ENCODE peak calls at places on chromosomes 3 and 15, in six cellular contexts. One of them, this sample, is unnamed.

GRCh38 chr3:124250053-124250452 is 258.1 kb upstream of the ROPN1 start:
- DNase-seq in stomach: no peak
- DNase-seq in Peyer's patch: no peak
- DNase-seq in GM12878: no peak
- DNase-seq in A549: no peak
- DNase-seq in right lobe of liver: no peak
- DNase-seq in this sample: peak; percentile 31

GRCh38 chr3:141202682-141203081 is 28.9 kb upstream of the PXYLP1 start:
- DNase-seq in right lobe of liver: no peak
- DNase-seq in A549: no peak
- DNase-seq in Peyer's patch: no peak
- DNase-seq in GM12878: no peak
- DNase-seq in stomach: no peak
- DNase-seq in this sample: no peak

GRCh38 chr3:148078659-148079058 is 619.0 kb upstream of the AGTR1 start:
- DNase-seq in stomach: no peak
- DNase-seq in A549: no peak
- DNase-seq in Peyer's patch: no peak
- DNase-seq in right lobe of liver: no peak
- DNase-seq in GM12878: no peak
- DNase-seq in this sample: no peak

GRCh38 chr3:69231929-69232437 is 109.6 kb upstream of the LMOD3 start:
- DNase-seq in right lobe of liver: no peak
- DNase-seq in A549: peak; percentile 32
- DNase-seq in GM12878: no peak
- DNase-seq in stomach: peak; percentile 52
- DNase-seq in Peyer's patch: no peak
- DNase-seq in this sample: no peak

GRCh38 chr3:186268616-186269448 is 93.2 kb downstream of the DGKG start:
- DNase-seq in GM12878: no peak
- DNase-seq in right lobe of liver: no peak
- DNase-seq in Peyer's patch: no peak
- DNase-seq in A549: peak; percentile 48
- DNase-seq in stomach: no peak
- DNase-seq in this sample: no peak

GRCh38 chr3:45781841-45782240 is 14.5 kb downstream of the SLC6A20 start:
- DNase-seq in right lobe of liver: no peak
- DNase-seq in Peyer's patch: no peak
- DNase-seq in stomach: peak; percentile 9
- DNase-seq in GM12878: no peak
- DNase-seq in A549: no peak
- DNase-seq in this sample: no peak

GRCh38 chr3:50365080-50365841 is 5.9 kb upstream of the TMEM115 start:
- DNase-seq in stomach: peak; percentile 95
- DNase-seq in right lobe of liver: peak; percentile 92
- DNase-seq in GM12878: no peak
- DNase-seq in Peyer's patch: peak; percentile 96
- DNase-seq in A549: no peak
- DNase-seq in this sample: peak; percentile 87

GRCh38 chr3:127720985-127721384 is 48.2 kb downstream of the ABTB1 start:
- DNase-seq in GM12878: no peak
- DNase-seq in right lobe of liver: no peak
- DNase-seq in Peyer's patch: no peak
- DNase-seq in A549: no peak
- DNase-seq in stomach: no peak
- DNase-seq in this sample: no peak

GRCh38 chr3:100041328-100041749 is 73.0 kb downstream of the FILIP1L start:
- DNase-seq in GM12878: no peak
- DNase-seq in stomach: no peak
- DNase-seq in Peyer's patch: no peak
- DNase-seq in A549: peak; percentile 33
- DNase-seq in right lobe of liver: no peak
- DNase-seq in this sample: no peak

GRCh38 chr3:104526901-104527401 is 839.8 kb upstream of the ALCAM start:
- DNase-seq in stomach: no peak
- DNase-seq in Peyer's patch: no peak
- DNase-seq in right lobe of liver: no peak
- DNase-seq in A549: no peak
- DNase-seq in GM12878: peak; percentile 60
- DNase-seq in this sample: no peak

GRCh38 chr15:27821273-27821672 is 277.8 kb downstream of the OCA2 start:
- DNase-seq in A549: no peak
- DNase-seq in stomach: no peak
- DNase-seq in GM12878: no peak
- DNase-seq in right lobe of liver: no peak
- DNase-seq in Peyer's patch: no peak
- DNase-seq in this sample: no peak

GRCh38 chr15:94509259-94509658 is 277.9 kb downstream of the MCTP2 start:
- DNase-seq in GM12878: no peak
- DNase-seq in A549: no peak
- DNase-seq in right lobe of liver: no peak
- DNase-seq in Peyer's patch: no peak
- DNase-seq in stomach: no peak
- DNase-seq in this sample: no peak

GRCh38 chr3:167289435-167289834 is 90.7 kb downstream of the ZBBX start:
- DNase-seq in GM12878: no peak
- DNase-seq in right lobe of liver: no peak
- DNase-seq in A549: no peak
- DNase-seq in stomach: no peak
- DNase-seq in Peyer's patch: no peak
- DNase-seq in this sample: no peak

GRCh38 chr3:177338697-177339219 is 141.5 kb upstream of the TBL1XR1 start:
- DNase-seq in A549: peak; percentile 24
- DNase-seq in right lobe of liver: no peak
- DNase-seq in stomach: no peak
- DNase-seq in Peyer's patch: no peak
- DNase-seq in GM12878: no peak
- DNase-seq in this sample: no peak

GRCh38 chr3:32493437-32494414 is 8.9 kb downstream of the CMTM6 start:
- DNase-seq in Peyer's patch: no peak
- DNase-seq in right lobe of liver: no peak
- DNase-seq in A549: no peak
- DNase-seq in GM12878: no peak
- DNase-seq in stomach: no peak
- DNase-seq in this sample: no peak

GRCh38 chr3:99586680-99587079 is 51.7 kb upstream of the COL8A1 start:
- DNase-seq in A549: no peak
- DNase-seq in GM12878: no peak
- DNase-seq in Peyer's patch: no peak
- DNase-seq in stomach: no peak
- DNase-seq in right lobe of liver: no peak
- DNase-seq in this sample: no peak

GRCh38 chr15:90982135-90982534 is 12.2 kb downstream of the PRC1 start:
- DNase-seq in Peyer's patch: no peak
- DNase-seq in stomach: no peak
- DNase-seq in GM12878: no peak
- DNase-seq in A549: no peak
- DNase-seq in right lobe of liver: no peak
- DNase-seq in this sample: no peak

GRCh38 chr3:18438586-18438985 is 13.4 kb upstream of the SATB1 start:
- DNase-seq in GM12878: no peak
- DNase-seq in right lobe of liver: no peak
- DNase-seq in A549: no peak
- DNase-seq in stomach: no peak
- DNase-seq in Peyer's patch: peak; percentile 29
- DNase-seq in this sample: no peak

GRCh38 chr15:72785452-72786243 is 2.1 kb upstream of the ADPGK start:
- DNase-seq in Peyer's patch: no peak
- DNase-seq in A549: no peak
- DNase-seq in right lobe of liver: no peak
- DNase-seq in stomach: no peak
- DNase-seq in GM12878: no peak
- DNase-seq in this sample: no peak

GRCh38 chr3:150293401-150294001 is 114.6 kb upstream of the TSC22D2 start:
- DNase-seq in stomach: no peak
- DNase-seq in Peyer's patch: no peak
- DNase-seq in GM12878: no peak
- DNase-seq in right lobe of liver: no peak
- DNase-seq in A549: no peak
- DNase-seq in this sample: no peak

GRCh38 chr3:116256843-116257485 is 188.3 kb downstream of the LSAMP start:
- DNase-seq in Peyer's patch: no peak
- DNase-seq in right lobe of liver: no peak
- DNase-seq in GM12878: no peak
- DNase-seq in stomach: no peak
- DNase-seq in A549: no peak
- DNase-seq in this sample: no peak

GRCh38 chr15:75130597-75131268 is 70.9 kb upstream of the C15orf39 start:
- DNase-seq in stomach: no peak
- DNase-seq in right lobe of liver: no peak
- DNase-seq in Peyer's patch: no peak
- DNase-seq in GM12878: peak; percentile 89
- DNase-seq in A549: no peak
- DNase-seq in this sample: no peak

GRCh38 chr15:80012060-80012726 is 41.2 kb upstream of the BCL2A1 start:
- DNase-seq in Peyer's patch: no peak
- DNase-seq in right lobe of liver: no peak
- DNase-seq in GM12878: no peak
- DNase-seq in stomach: no peak
- DNase-seq in A549: no peak
- DNase-seq in this sample: no peak

GRCh38 chr3:119856695-119857094 is 74.8 kb downstream of the NR1I2 start:
- DNase-seq in Peyer's patch: no peak
- DNase-seq in GM12878: no peak
- DNase-seq in right lobe of liver: no peak
- DNase-seq in A549: no peak
- DNase-seq in stomach: no peak
- DNase-seq in this sample: no peak

DNA sequence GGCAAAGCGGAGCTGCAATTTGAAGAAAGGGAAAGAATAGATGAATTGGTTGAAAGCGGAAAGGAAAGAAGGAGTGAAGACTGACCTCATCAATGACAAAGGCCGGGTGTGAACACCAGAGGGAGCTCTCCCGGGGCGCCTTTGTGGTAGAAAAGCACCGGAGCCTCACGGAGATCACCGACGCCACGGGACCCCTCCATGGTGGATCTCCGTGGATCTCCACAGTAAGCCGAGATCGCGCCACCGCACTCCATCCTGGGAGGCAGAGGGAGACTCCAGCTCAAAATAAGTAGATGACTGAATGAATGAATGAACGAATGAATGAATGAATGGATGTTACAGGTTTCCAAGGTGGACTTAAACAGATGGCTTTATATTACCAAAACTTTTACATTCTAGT is 25.0 kb downstream of the GPR160 start:
- DNase-seq in stomach: no peak
- DNase-seq in A549: no peak
- DNase-seq in right lobe of liver: no peak
- DNase-seq in GM12878: no peak
- DNase-seq in Peyer's patch: no peak
- DNase-seq in this sample: no peak
- TF ChIP-seq CTCF in stomach: no peak
- TF ChIP-seq CTCF in A549: peak; percentile 17
- TF ChIP-seq CTCF in right lobe of liver: no peak
- TF ChIP-seq CTCF in GM12878: peak; percentile 12
- TF ChIP-seq CTCF in Peyer's patch: no peak
- TF ChIP-seq CTCF in this sample: no peak

DNA sequence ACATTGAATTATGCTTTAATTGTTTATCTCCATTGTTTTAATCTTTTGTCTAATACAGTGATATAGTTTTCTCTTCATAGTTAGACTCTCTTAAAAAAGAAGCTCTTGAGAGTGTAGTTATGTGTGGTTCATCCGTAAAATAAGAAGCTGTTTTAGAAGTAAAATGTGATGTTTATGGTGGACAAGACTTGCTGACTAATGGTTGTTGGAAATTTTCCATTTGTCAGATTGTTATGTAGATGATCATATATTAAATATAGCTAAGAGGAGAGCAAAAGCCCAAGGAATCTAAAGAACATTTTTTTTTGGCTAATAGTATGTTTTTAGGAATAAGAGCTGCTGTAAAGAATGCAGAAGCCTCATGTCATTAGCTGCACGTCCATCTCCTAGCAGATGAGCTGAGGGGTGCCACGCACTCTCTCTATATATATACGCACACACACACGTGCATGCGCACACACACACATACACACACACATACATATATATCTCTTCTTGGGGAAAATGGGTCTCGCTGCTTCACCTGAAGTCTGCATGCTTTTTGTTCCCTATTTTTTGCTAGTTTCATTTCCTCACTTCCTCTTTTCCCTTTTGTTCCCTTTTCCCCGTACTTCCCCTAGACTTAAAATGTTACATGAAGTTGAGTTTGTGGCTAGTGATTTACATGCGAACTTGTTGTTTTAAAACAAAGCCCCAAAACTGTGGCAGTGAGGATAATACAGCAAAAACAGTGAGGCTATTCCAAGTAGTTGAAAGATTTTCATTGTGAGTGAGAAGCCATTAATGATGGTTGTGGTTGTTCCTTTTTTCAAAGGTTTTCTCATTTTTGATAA is 107.8 kb downstream of the MBNL1 start:
- DNase-seq in GM12878: peak; percentile 97
- DNase-seq in A549: peak; percentile 72
- DNase-seq in Peyer's patch: no peak
- DNase-seq in stomach: no peak
- DNase-seq in right lobe of liver: no peak
- DNase-seq in this sample: no peak
- TF ChIP-seq POLR2A in GM12878: peak; percentile 53
- TF ChIP-seq POLR2A in A549: no peak
- TF ChIP-seq POLR2A in Peyer's patch: no peak
- TF ChIP-seq POLR2A in stomach: no peak
- TF ChIP-seq POLR2A in right lobe of liver: no peak
- TF ChIP-seq POLR2A in this sample: no peak

DNA sequence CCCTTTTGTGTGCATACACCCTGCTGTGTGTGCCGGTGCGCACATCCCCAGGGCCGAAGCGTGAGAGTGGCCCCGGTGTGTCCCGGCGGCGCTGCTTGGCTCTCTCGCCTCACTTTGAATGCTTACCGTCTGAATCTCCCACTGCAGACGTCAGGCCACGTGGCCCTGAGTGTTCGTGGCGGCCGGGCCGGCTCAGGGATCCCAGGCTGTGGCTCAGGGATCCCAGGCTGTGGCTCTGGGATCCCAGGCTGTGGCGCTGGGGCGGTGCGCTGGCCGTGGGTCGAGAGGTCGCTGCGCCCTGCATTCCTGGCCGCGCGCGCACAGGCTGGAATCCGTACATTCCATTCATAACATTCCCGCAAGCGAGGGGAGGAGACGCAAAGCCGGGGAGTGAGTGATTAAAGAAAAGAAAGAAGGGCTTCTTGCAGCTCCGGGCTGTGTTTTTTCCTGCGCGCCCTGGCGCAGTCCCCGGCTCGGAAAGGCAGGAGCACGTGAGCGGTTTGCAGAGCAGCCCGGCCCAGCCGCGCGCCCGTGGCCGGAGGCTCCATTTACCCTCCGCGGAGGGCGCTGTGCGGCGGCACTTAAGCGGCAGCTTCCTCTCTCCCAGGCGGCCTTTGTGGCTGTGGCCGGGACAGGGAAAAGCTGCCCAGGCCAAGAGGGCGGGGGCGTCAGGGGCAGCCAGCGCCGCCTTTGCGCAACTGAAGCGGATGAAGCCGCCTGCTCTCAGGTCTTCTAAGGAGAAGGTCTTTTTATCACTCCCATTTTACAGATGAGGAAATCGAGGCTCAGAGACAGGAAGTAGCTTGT is 87.0 kb upstream of the ALDH1L1 start:
- DNase-seq in stomach: peak; percentile 83
- DNase-seq in GM12878: no peak
- DNase-seq in A549: peak; percentile 75
- DNase-seq in right lobe of liver: peak; percentile 78
- DNase-seq in Peyer's patch: no peak
- DNase-seq in this sample: peak; percentile 79
- TF ChIP-seq CTCF in stomach: no peak
- TF ChIP-seq CTCF in GM12878: no peak
- TF ChIP-seq CTCF in A549: no peak
- TF ChIP-seq CTCF in right lobe of liver: peak; percentile 38
- TF ChIP-seq CTCF in Peyer's patch: no peak
- TF ChIP-seq CTCF in this sample: no peak

GRCh38 chr15:39919740-39920509 is at the start of gene GPR176:
- DNase-seq in Peyer's patch: peak; percentile 59
- DNase-seq in right lobe of liver: peak; percentile 30
- DNase-seq in stomach: no peak
- DNase-seq in A549: peak; percentile 64
- DNase-seq in GM12878: no peak
- DNase-seq in this sample: peak; percentile 74
- TF ChIP-seq POLR2A in Peyer's patch: no peak
- TF ChIP-seq POLR2A in right lobe of liver: no peak
- TF ChIP-seq POLR2A in stomach: no peak
- TF ChIP-seq POLR2A in A549: no peak
- TF ChIP-seq POLR2A in GM12878: no peak
- TF ChIP-seq POLR2A in this sample: no peak

This sample was measured in heart left ventricle.